ENCODE peak calls at places on chromosomes 7 and 10, in eight cellular contexts. D, V, Q, R, T, A, H and J are unnamed samples.

GRCh38 chr10:34377833-34378232 is 437.3 kb downstream of the PARD3 start:
- DNase-seq in D (no peak), H (no peak), A (no peak), V (no peak), T (no peak), Q (no peak), R (no peak), J (no peak)

GRCh38 chr7:158284121-158284520 is 303.5 kb downstream of the PTPRN2 start:
- DNase-seq in D (no peak), H (no peak), T (no peak), Q (no peak), V (no peak), R (no peak), A (no peak), J (no peak)

GRCh38 chr7:135970682-135971365 is 6.3 kb downstream of the MTPN start:
- DNase-seq in H (no peak), A (no peak), D (no peak), V (no peak), R (no peak), Q (no peak), T (no peak), J (no peak)

GRCh38 chr10:5632430-5632829 is 34.0 kb downstream of the ASB13 start:
- DNase-seq in A (peak; percentile 78), D (no peak), Q (no peak), R (no peak), V (no peak), T (no peak), H (no peak), J (no peak)

GRCh38 chr10:70740441-70741288 is 44.5 kb downstream of the TBATA start:
- DNase-seq in H (no peak), T (no peak), R (no peak), Q (no peak), A (no peak), D (no peak), V (peak; percentile 74), J (no peak)

GRCh38 chr7:36303202-36304098 is 86.2 kb upstream of the ANLN start:
- DNase-seq in A (peak; percentile 45), Q (peak; percentile 96), R (peak; percentile 82), D (no peak), V (peak; percentile 91), H (peak; percentile 96), T (no peak), J (peak; percentile 5)

GRCh38 chr7:44072364-44073231 is 7.2 kb upstream of the PGAM2 start:
- DNase-seq in H (peak; percentile 89), T (peak; percentile 25), V (peak; percentile 85), A (peak; percentile 83), D (peak; percentile 20), Q (peak; percentile 44), R (peak; percentile 71), J (no peak)

GRCh38 chr10:63213489-63213888 is 80.4 kb downstream of the NRBF2 start:
- DNase-seq in T (no peak), V (no peak), R (no peak), H (no peak), D (no peak), A (no peak), Q (peak; percentile 38), J (no peak)

GRCh38 chr7:149735779-149736477 is 37.5 kb downstream of the ZNF467 start:
- DNase-seq in R (no peak), A (peak; percentile 62), V (no peak), T (no peak), Q (no peak), H (no peak), D (no peak), J (no peak)

GRCh38 chr7:92831716-92832622 is 4.4 kb downstream of the CDK6 start:
- DNase-seq in R (peak; percentile 94), V (no peak), H (peak; percentile 55), Q (no peak), T (no peak), D (no peak), A (peak; percentile 18), J (no peak)

GRCh38 chr10:5576780-5577472 is 52.2 kb downstream of the CALML3 start:
- DNase-seq in T (no peak), D (no peak), H (no peak), V (no peak), R (no peak), A (no peak), Q (no peak), J (no peak)

GRCh38 chr10:125115409-125115808 is 45.0 kb downstream of the CTBP2 start:
- DNase-seq in R (no peak), Q (no peak), V (no peak), H (no peak), D (no peak), A (no peak), T (no peak), J (no peak)